ENCODE peak calls at places on chromosome 14, in five cellular contexts. D is A673, Y is astrocyte, C is GM23248, T is K562. H is an unnamed sample. For H3K4me1, the result is how much of the 10 kb centered on the place peaks cover.

GRCh38 chr14:105126126-105126969 is 42.2 kb downstream of the JAG2 start:
- DNase-seq in T (no peak), D (no peak), C (no peak), Y (no peak), H (no peak)

GRCh38 chr14:35978561-35978960 is 152.4 kb downstream of the BRMS1L start:
- DNase-seq in T (no peak), C (no peak), D (no peak), Y (no peak), H (no peak)

GRCh38 chr14:35944847-35945246 is 118.7 kb downstream of the BRMS1L start:
- DNase-seq in T (peak), D (peak), Y (no peak), C (no peak), H (peak)

GRCh38 chr14:103008768-103009342 is 48.5 kb downstream of the CDC42BPB start:
- DNase-seq in Y (peak), T (no peak), C (peak), D (peak), H (no peak)

GRCh38 chr14:104224516-104225281 is 86.3 kb downstream of the KIF26A start:
- DNase-seq in C (no peak), T (peak), D (peak), Y (no peak), H (no peak)

GRCh38 chr14:105919458-105920150 is 393.2 kb downstream of the TMEM121 start:
- DNase-seq in C (no peak), Y (no peak), D (no peak), T (peak), H (no peak)

GRCh38 chr14:64554551-64554950 is 4.8 kb downstream of the PPP1R36 start:
- DNase-seq in C (no peak), T (no peak), D (no peak), Y (no peak), H (no peak)

GRCh38 chr14:104593241-104593701 is 11.3 kb downstream of the TMEM179 start:
- DNase-seq in Y (no peak), C (no peak), D (no peak), T (no peak), H (no peak)

GRCh38 chr14:65179918-65180724 is 77.8 kb upstream of the MAX start:
- DNase-seq in D (no peak), T (no peak), Y (peak), C (peak), H (peak)

GRCh38 chr14:59342516-59343484 is 122.4 kb downstream of the GPR135 start:
- DNase-seq in C (no peak), T (no peak), D (no peak), Y (peak), H (no peak)

GRCh38 chr14:29176876-29177275 is 410.3 kb downstream of the FOXG1 start:
- DNase-seq in D (no peak), Y (no peak), T (no peak), C (no peak), H (no peak)

GRCh38 chr14:78253986-78254385 is 83.8 kb downstream of the NRXN3 start:
- DNase-seq in Y (peak), T (no peak), D (peak), C (peak), H (peak)

GRCh38 chr14:33679461-33680225 is 271.2 kb downstream of the EGLN3 start:
- DNase-seq in Y (peak), C (peak), D (peak), T (no peak), H (peak)

GRCh38 chr14:28762949-28763313 is 3.7 kb upstream of the FOXG1 start:
- DNase-seq in D (no peak), C (no peak), Y (no peak), T (no peak), H (no peak)

GRCh38 chr14:28831126-28831525 is 64.5 kb downstream of the FOXG1 start:
- DNase-seq in Y (no peak), D (peak), T (peak), C (no peak), H (no peak)

GRCh38 chr14:100528962-100529560 is 58.2 kb downstream of the BEGAIN start:
- DNase-seq in C (no peak), T (no peak), D (no peak), Y (no peak), H (no peak)

GRCh38 chr14:90995785-90996184 is 64.7 kb downstream of the RPS6KA5 start:
- DNase-seq in T (no peak), Y (no peak), D (no peak), C (no peak), H (no peak)

GRCh38 chr14:99524091-99524661 is 43.0 kb downstream of the CCNK start:
- DNase-seq in Y (peak), T (no peak), C (no peak), D (no peak), H (no peak)

GRCh38 chr14:23539209-23539866 is 12.2 kb downstream of the ZFHX2 start:
- DNase-seq in C (peak), Y (no peak), D (peak), T (peak), H (peak)

GRCh38 chr14:90940318-90940962 is 120.0 kb downstream of the RPS6KA5 start:
- DNase-seq in C (no peak), T (no peak), Y (no peak), D (no peak), H (no peak)

GRCh38 chr14:68552597-68552996 is 240.3 kb downstream of the ZFP36L1 start:
- DNase-seq in D (peak), Y (peak), C (peak), T (no peak), H (peak)

GRCh38 chr14:73491256-73491976 is 683 bp downstream of the RIOX1 start:
- DNase-seq in D (peak), Y (peak), T (peak), C (peak), H (peak)

GRCh38 chr14:104675447-104675846 is 14.0 kb upstream of the INF2 start:
- DNase-seq in Y (no peak), D (no peak), T (no peak), C (no peak), H (no peak)

GRCh38 chr14:63922696-63923421 is 70.1 kb downstream of the SYNE2 start:
- DNase-seq in D (no peak), Y (peak), C (peak), T (no peak), H (peak)

GRCh38 chr14:100375273-100375962 is 52.3 kb downstream of the SLC25A47 start:
- DNase-seq in D (peak), T (peak), Y (peak), C (peak), H (peak)

GRCh38 chr14:21267886-21268611 is 1.2 kb downstream of the HNRNPC start:
- DNase-seq in T (no peak), C (peak), D (no peak), Y (peak), H (peak)

GRCh38 chr14:21269252-21270046 is at the start of gene HNRNPC:
- DNase-seq in T (peak), Y (peak), C (peak), D (peak), H (peak)

GRCh38 chr14:21264025-21264801 is 5.0 kb downstream of the HNRNPC start:
- DNase-seq in D (peak), Y (peak), T (no peak), C (peak), H (peak)

GRCh38 chr14:21268612-21269251 is 510 bp downstream of the HNRNPC start:
- DNase-seq in C (peak), D (peak), T (peak), Y (peak), H (peak)

GRCh38 chr14:21267431-21267845 is 1.8 kb downstream of the HNRNPC start:
- DNase-seq in T (no peak), C (peak), D (peak), Y (no peak), H (peak)
- H3K4me1 ChIP-seq in T (under half), C (under half), D (under half), Y (under half), H (under half)

GRCh38 chr14:94775082-94775874 is 5.4 kb upstream of the GSC start:
- DNase-seq in T (no peak), D (no peak), C (no peak), Y (no peak), H (no peak)
- TF ChIP-seq EZH2 in T (no peak), D (no peak), C (no peak), Y (no peak), H (no peak)

DNA sequence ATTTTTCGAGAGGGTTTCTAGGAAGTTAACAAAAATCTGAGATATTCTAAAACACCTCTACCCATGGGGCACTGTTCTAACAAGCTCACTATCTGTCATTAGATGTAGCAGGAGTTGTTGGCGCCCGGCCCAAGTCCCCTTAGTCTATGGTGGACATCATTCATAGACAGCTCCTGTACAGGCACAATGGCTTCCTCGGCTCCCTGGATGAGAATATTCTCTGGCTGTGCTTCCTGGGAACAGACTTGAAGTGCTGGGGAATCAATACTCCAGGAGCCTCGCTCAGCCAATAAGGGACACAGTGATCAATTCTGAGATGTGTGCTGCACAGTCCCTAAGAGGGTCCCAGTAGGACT is 224.2 kb downstream of the KTN1 start:
- DNase-seq in C (no peak), Y (no peak), D (no peak), T (no peak), H (no peak)
- H3K4me1 ChIP-seq in C (under half), Y (under half), D (under half), T (under half), H (under half)

GRCh38 chr14:69880051-69880487 is 853 bp downstream of the SMOC1 start:
- DNase-seq in D (no peak), C (peak), Y (no peak), T (no peak), H (peak)

GRCh38 chr14:69878251-69878650 is 965 bp upstream of the SMOC1 start:
- DNase-seq in C (no peak), D (no peak), Y (no peak), T (no peak), H (no peak)

GRCh38 chr14:69880851-69881250 is 1.6 kb downstream of the SMOC1 start:
- DNase-seq in D (no peak), T (no peak), Y (no peak), C (no peak), H (no peak)

GRCh38 chr14:69877492-69877891 is 1.7 kb upstream of the SMOC1 start:
- DNase-seq in T (peak), D (peak), Y (no peak), C (peak), H (peak)

GRCh38 chr14:69879175-69880047 is at the start of gene SMOC1:
- DNase-seq in Y (no peak), C (peak), D (peak), T (peak), H (peak)
- TF ChIP-seq EZH2 in Y (peak), C (no peak), D (no peak), T (no peak), H (no peak)